ENCODE peak calls at places on chromosomes 7 and 10, in eight cellular contexts. One of them, this sample, is unnamed.

GRCh38 chr7:66699998-66700397 is 40.5 kb upstream of the RABGEF1 start:
- DNase-seq in GM12864: no peak
- DNase-seq in AG04449: no peak
- DNase-seq in lower lobe of right lung: no peak
- DNase-seq in Calu3: no peak
- DNase-seq in endothelial cell: no peak
- DNase-seq in K562: no peak
- DNase-seq in choroid plexus epithelial cell: peak; percentile 40
- DNase-seq in this sample: no peak

GRCh38 chr10:124995605-124996004 is 53.7 kb downstream of the ZRANB1 start:
- DNase-seq in GM12864: no peak
- DNase-seq in lower lobe of right lung: peak; percentile 30
- DNase-seq in Calu3: no peak
- DNase-seq in choroid plexus epithelial cell: no peak
- DNase-seq in AG04449: no peak
- DNase-seq in endothelial cell: no peak
- DNase-seq in K562: no peak
- DNase-seq in this sample: no peak

GRCh38 chr10:117373848-117374505 is 1.3 kb downstream of the PDZD8 start:
- DNase-seq in Calu3: no peak
- DNase-seq in lower lobe of right lung: peak; percentile 78
- DNase-seq in endothelial cell: peak; percentile 22
- DNase-seq in choroid plexus epithelial cell: peak; percentile 54
- DNase-seq in AG04449: no peak
- DNase-seq in K562: peak; percentile 14
- DNase-seq in GM12864: no peak
- DNase-seq in this sample: no peak

GRCh38 chr7:26390016-26390415 is 98.4 kb downstream of the SNX10 start:
- DNase-seq in K562: no peak
- DNase-seq in GM12864: no peak
- DNase-seq in choroid plexus epithelial cell: no peak
- DNase-seq in Calu3: no peak
- DNase-seq in lower lobe of right lung: no peak
- DNase-seq in AG04449: no peak
- DNase-seq in endothelial cell: no peak
- DNase-seq in this sample: no peak

GRCh38 chr7:155584763-155585531 is 38.6 kb upstream of the CNPY1 start:
- DNase-seq in AG04449: peak; percentile 31
- DNase-seq in choroid plexus epithelial cell: peak; percentile 50
- DNase-seq in lower lobe of right lung: no peak
- DNase-seq in Calu3: no peak
- DNase-seq in endothelial cell: no peak
- DNase-seq in K562: peak; percentile 42
- DNase-seq in GM12864: no peak
- DNase-seq in this sample: no peak

GRCh38 chr10:125083576-125083920 is 76.8 kb downstream of the CTBP2 start:
- DNase-seq in Calu3: no peak
- DNase-seq in K562: no peak
- DNase-seq in GM12864: no peak
- DNase-seq in choroid plexus epithelial cell: peak; percentile 91
- DNase-seq in endothelial cell: no peak
- DNase-seq in AG04449: peak; percentile 69
- DNase-seq in lower lobe of right lung: no peak
- DNase-seq in this sample: peak; percentile 39

GRCh38 chr7:30750574-30751256 is 1.2 kb upstream of the INMT start:
- DNase-seq in lower lobe of right lung: peak; percentile 66
- DNase-seq in Calu3: no peak
- DNase-seq in AG04449: peak; percentile 70
- DNase-seq in K562: no peak
- DNase-seq in choroid plexus epithelial cell: peak; percentile 94
- DNase-seq in GM12864: no peak
- DNase-seq in endothelial cell: no peak
- DNase-seq in this sample: peak; percentile 98

GRCh38 chr10:71270821-71271220 is 48.2 kb upstream of the SLC29A3 start:
- DNase-seq in choroid plexus epithelial cell: no peak
- DNase-seq in Calu3: no peak
- DNase-seq in lower lobe of right lung: no peak
- DNase-seq in K562: no peak
- DNase-seq in endothelial cell: no peak
- DNase-seq in AG04449: no peak
- DNase-seq in GM12864: no peak
- DNase-seq in this sample: no peak

GRCh38 chr10:15335500-15335899 is 35.6 kb downstream of the FAM171A1 start:
- DNase-seq in lower lobe of right lung: no peak
- DNase-seq in endothelial cell: no peak
- DNase-seq in AG04449: no peak
- DNase-seq in choroid plexus epithelial cell: no peak
- DNase-seq in K562: no peak
- DNase-seq in Calu3: no peak
- DNase-seq in GM12864: no peak
- DNase-seq in this sample: no peak

GRCh38 chr10:49353026-49353894 is 42.6 kb downstream of the DRGX start:
- DNase-seq in AG04449: no peak
- DNase-seq in K562: no peak
- DNase-seq in Calu3: no peak
- DNase-seq in GM12864: no peak
- DNase-seq in choroid plexus epithelial cell: no peak
- DNase-seq in lower lobe of right lung: no peak
- DNase-seq in endothelial cell: no peak
- DNase-seq in this sample: no peak

GRCh38 chr10:110797416-110797815 is 74.3 kb upstream of the PDCD4 start:
- DNase-seq in Calu3: no peak
- DNase-seq in AG04449: no peak
- DNase-seq in K562: no peak
- DNase-seq in lower lobe of right lung: no peak
- DNase-seq in endothelial cell: no peak
- DNase-seq in GM12864: no peak
- DNase-seq in choroid plexus epithelial cell: no peak
- DNase-seq in this sample: no peak

GRCh38 chr10:124461642-124462347 is at the start of gene LHPP:
- DNase-seq in endothelial cell: peak; percentile 73
- DNase-seq in lower lobe of right lung: peak; percentile 94
- DNase-seq in GM12864: peak; percentile 47
- DNase-seq in Calu3: peak; percentile 80
- DNase-seq in K562: peak; percentile 82
- DNase-seq in AG04449: no peak
- DNase-seq in choroid plexus epithelial cell: peak; percentile 79
- DNase-seq in this sample: peak; percentile 11

GRCh38 chr10:22475857-22476600 is 130.7 kb downstream of the SPAG6 start:
- DNase-seq in Calu3: no peak
- DNase-seq in choroid plexus epithelial cell: no peak
- DNase-seq in endothelial cell: peak; percentile 31
- DNase-seq in GM12864: no peak
- DNase-seq in lower lobe of right lung: no peak
- DNase-seq in AG04449: no peak
- DNase-seq in K562: no peak
- DNase-seq in this sample: no peak

GRCh38 chr10:7417103-7417623 is 6.3 kb upstream of the SFMBT2 start:
- DNase-seq in K562: no peak
- DNase-seq in AG04449: peak; percentile 4
- DNase-seq in lower lobe of right lung: no peak
- DNase-seq in endothelial cell: no peak
- DNase-seq in Calu3: no peak
- DNase-seq in GM12864: no peak
- DNase-seq in choroid plexus epithelial cell: peak; percentile 71
- DNase-seq in this sample: no peak

GRCh38 chr10:26269754-26270153 is 53.2 kb downstream of the GAD2 start:
- DNase-seq in lower lobe of right lung: no peak
- DNase-seq in GM12864: no peak
- DNase-seq in AG04449: no peak
- DNase-seq in K562: no peak
- DNase-seq in endothelial cell: peak; percentile 15
- DNase-seq in Calu3: peak; percentile 24
- DNase-seq in choroid plexus epithelial cell: peak; percentile 8
- DNase-seq in this sample: no peak

GRCh38 chr7:54542920-54543539 is 855 bp downstream of the VSTM2A start:
- DNase-seq in lower lobe of right lung: no peak
- DNase-seq in K562: no peak
- DNase-seq in endothelial cell: peak; percentile 63
- DNase-seq in Calu3: no peak
- DNase-seq in AG04449: no peak
- DNase-seq in GM12864: no peak
- DNase-seq in choroid plexus epithelial cell: peak; percentile 13
- DNase-seq in this sample: no peak

DNA sequence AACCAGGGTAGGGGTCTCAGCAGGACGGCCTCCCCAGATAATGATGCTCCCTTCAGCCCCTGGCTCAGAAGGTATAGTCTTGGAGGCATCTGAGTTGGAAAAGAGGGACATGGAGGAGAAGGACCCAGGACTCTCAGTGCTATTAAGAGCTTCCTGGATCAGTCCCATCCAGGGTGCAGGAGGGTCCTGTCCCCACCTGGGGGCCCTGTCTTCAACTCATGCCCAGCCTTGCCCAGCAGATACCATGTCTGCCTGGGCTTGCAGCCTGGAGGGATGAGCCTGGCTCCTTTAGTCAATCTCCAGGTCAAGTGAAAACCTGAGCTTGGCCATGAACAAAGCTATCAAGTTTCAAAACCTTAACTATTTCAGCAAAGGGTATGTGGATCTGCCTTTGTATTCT is 67.6 kb downstream of the PRTFDC1 start:
- DNase-seq in K562: no peak
- DNase-seq in AG04449: no peak
- DNase-seq in choroid plexus epithelial cell: no peak
- DNase-seq in Calu3: no peak
- DNase-seq in endothelial cell: no peak
- DNase-seq in GM12864: no peak
- DNase-seq in lower lobe of right lung: no peak
- DNase-seq in this sample: no peak
- TF ChIP-seq CTCF in K562: peak; percentile 3
- TF ChIP-seq CTCF in AG04449: no peak
- TF ChIP-seq CTCF in choroid plexus epithelial cell: no peak
- TF ChIP-seq CTCF in Calu3: no peak
- TF ChIP-seq CTCF in endothelial cell: no peak
- TF ChIP-seq CTCF in GM12864: no peak
- TF ChIP-seq CTCF in lower lobe of right lung: no peak
- TF ChIP-seq CTCF in this sample: no peak

DNA sequence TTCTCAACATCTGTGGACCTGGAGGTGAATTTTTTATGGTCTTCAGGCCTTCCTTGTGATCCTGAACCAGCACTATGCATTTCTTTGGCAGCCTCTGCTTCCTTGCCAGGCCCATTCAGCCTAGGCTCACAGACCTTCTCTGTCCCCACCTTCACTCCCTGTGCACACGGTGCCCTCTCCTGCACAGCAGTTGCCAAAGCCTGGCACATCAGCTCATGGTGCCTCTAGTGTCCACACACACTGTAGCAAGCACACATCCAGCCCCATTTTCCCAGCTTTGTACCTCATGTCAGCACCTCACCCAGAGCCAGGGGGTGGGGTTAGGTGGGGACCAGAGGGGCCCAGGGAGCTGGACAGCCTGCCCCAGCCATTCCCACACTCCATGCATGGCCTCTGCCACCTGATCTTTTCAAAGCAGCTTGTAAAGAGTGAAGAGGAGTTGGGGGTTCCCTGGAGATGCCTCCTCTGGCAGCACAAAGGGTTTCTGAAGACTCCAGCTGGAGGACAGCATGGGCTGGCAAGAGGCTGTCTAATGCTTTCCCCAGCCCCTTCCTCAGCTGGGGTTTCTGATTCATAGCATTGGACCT is 57.9 kb upstream of the TMEM72 start:
- DNase-seq in Calu3: peak; percentile 17
- DNase-seq in K562: no peak
- DNase-seq in choroid plexus epithelial cell: peak; percentile 65
- DNase-seq in endothelial cell: no peak
- DNase-seq in lower lobe of right lung: no peak
- DNase-seq in GM12864: no peak
- DNase-seq in AG04449: no peak
- DNase-seq in this sample: no peak
- TF ChIP-seq CTCF in Calu3: no peak
- TF ChIP-seq CTCF in K562: no peak
- TF ChIP-seq CTCF in choroid plexus epithelial cell: peak; percentile 66
- TF ChIP-seq CTCF in endothelial cell: no peak
- TF ChIP-seq CTCF in lower lobe of right lung: no peak
- TF ChIP-seq CTCF in GM12864: no peak
- TF ChIP-seq CTCF in AG04449: peak; percentile 64
- TF ChIP-seq CTCF in this sample: peak; percentile 63

GRCh38 chr7:28544453-28545142 is 132.3 kb downstream of the CREB5 start:
- DNase-seq in GM12864: no peak
- DNase-seq in Calu3: no peak
- DNase-seq in lower lobe of right lung: no peak
- DNase-seq in K562: no peak
- DNase-seq in AG04449: no peak
- DNase-seq in endothelial cell: no peak
- DNase-seq in choroid plexus epithelial cell: no peak
- DNase-seq in this sample: no peak
- TF ChIP-seq CTCF in GM12864: no peak
- TF ChIP-seq CTCF in Calu3: no peak
- TF ChIP-seq CTCF in lower lobe of right lung: no peak
- TF ChIP-seq CTCF in K562: no peak
- TF ChIP-seq CTCF in AG04449: no peak
- TF ChIP-seq CTCF in endothelial cell: no peak
- TF ChIP-seq CTCF in choroid plexus epithelial cell: no peak
- TF ChIP-seq CTCF in this sample: no peak

GRCh38 chr10:112810651-112811215 is 139.3 kb upstream of the TCF7L2 start:
- DNase-seq in AG04449: no peak
- DNase-seq in GM12864: no peak
- DNase-seq in endothelial cell: no peak
- DNase-seq in Calu3: no peak
- DNase-seq in choroid plexus epithelial cell: peak; percentile 27
- DNase-seq in K562: no peak
- DNase-seq in lower lobe of right lung: no peak
- DNase-seq in this sample: no peak

GRCh38 chr10:112815238-112816032 is 134.6 kb upstream of the TCF7L2 start:
- DNase-seq in choroid plexus epithelial cell: peak; percentile 79
- DNase-seq in GM12864: no peak
- DNase-seq in endothelial cell: no peak
- DNase-seq in lower lobe of right lung: no peak
- DNase-seq in Calu3: no peak
- DNase-seq in AG04449: no peak
- DNase-seq in K562: no peak
- DNase-seq in this sample: no peak

GRCh38 chr10:112812571-112812970 is 137.5 kb upstream of the TCF7L2 start:
- DNase-seq in AG04449: no peak
- DNase-seq in lower lobe of right lung: no peak
- DNase-seq in GM12864: no peak
- DNase-seq in Calu3: no peak
- DNase-seq in K562: no peak
- DNase-seq in endothelial cell: no peak
- DNase-seq in choroid plexus epithelial cell: no peak
- DNase-seq in this sample: no peak

GRCh38 chr10:112813866-112814596 is 136.0 kb upstream of the TCF7L2 start:
- DNase-seq in K562: no peak
- DNase-seq in choroid plexus epithelial cell: no peak
- DNase-seq in lower lobe of right lung: no peak
- DNase-seq in endothelial cell: no peak
- DNase-seq in Calu3: no peak
- DNase-seq in AG04449: no peak
- DNase-seq in GM12864: no peak
- DNase-seq in this sample: no peak

GRCh38 chr10:112811741-112812551 is 138.1 kb upstream of the TCF7L2 start:
- DNase-seq in endothelial cell: no peak
- DNase-seq in lower lobe of right lung: peak; percentile 69
- DNase-seq in choroid plexus epithelial cell: peak; percentile 94
- DNase-seq in AG04449: peak; percentile 86
- DNase-seq in GM12864: no peak
- DNase-seq in Calu3: peak; percentile 62
- DNase-seq in K562: no peak
- DNase-seq in this sample: peak; percentile 89
- TF ChIP-seq CTCF in endothelial cell: no peak
- TF ChIP-seq CTCF in lower lobe of right lung: no peak
- TF ChIP-seq CTCF in choroid plexus epithelial cell: no peak
- TF ChIP-seq CTCF in AG04449: no peak
- TF ChIP-seq CTCF in GM12864: no peak
- TF ChIP-seq CTCF in Calu3: no peak
- TF ChIP-seq CTCF in K562: no peak
- TF ChIP-seq CTCF in this sample: no peak